ENCODE peak calls at places on chromosomes 16 and 17, in six cellular contexts. One of them, this sample, is unnamed.

GRCh38 chr17:29150191-29150590 is 30.0 kb downstream of the MYO18A start:
- DNase-seq in activated T-cell treated with anti-CD3 and anti-CD28 coated beads, Interleukin-2, amount 50 U/mL, for 72 hours: no peak
- DNase-seq in Caco-2: no peak
- DNase-seq in adipocyte: no peak
- DNase-seq in NCI-H2029 treated with DMSO at 0.1 percent for 48 hours: no peak
- DNase-seq in CD4-positive, alpha-beta T cell: no peak
- DNase-seq in this sample: no peak

GRCh38 chr17:27244481-27245223 is 49.3 kb upstream of the WSB1 start:
- DNase-seq in activated T-cell treated with anti-CD3 and anti-CD28 coated beads, Interleukin-2, amount 50 U/mL, for 72 hours: no peak
- DNase-seq in Caco-2: no peak
- DNase-seq in adipocyte: peak; percentile 97
- DNase-seq in NCI-H2029 treated with DMSO at 0.1 percent for 48 hours: no peak
- DNase-seq in CD4-positive, alpha-beta T cell: no peak
- DNase-seq in this sample: no peak

GRCh38 chr17:75751676-75752404 is 13.2 kb downstream of the GALK1 start:
- DNase-seq in activated T-cell treated with anti-CD3 and anti-CD28 coated beads, Interleukin-2, amount 50 U/mL, for 72 hours: no peak
- DNase-seq in Caco-2: no peak
- DNase-seq in adipocyte: no peak
- DNase-seq in NCI-H2029 treated with DMSO at 0.1 percent for 48 hours: no peak
- DNase-seq in CD4-positive, alpha-beta T cell: no peak
- DNase-seq in this sample: no peak

GRCh38 chr17:48011405-48012150 is 26.0 kb downstream of the COPZ2 start:
- DNase-seq in activated T-cell treated with anti-CD3 and anti-CD28 coated beads, Interleukin-2, amount 50 U/mL, for 72 hours: peak; percentile 61
- DNase-seq in Caco-2: peak; percentile 83
- DNase-seq in adipocyte: no peak
- DNase-seq in NCI-H2029 treated with DMSO at 0.1 percent for 48 hours: no peak
- DNase-seq in CD4-positive, alpha-beta T cell: no peak
- DNase-seq in this sample: peak; percentile 74

GRCh38 chr17:76726231-76726765 is at the start of gene JMJD6:
- DNase-seq in activated T-cell treated with anti-CD3 and anti-CD28 coated beads, Interleukin-2, amount 50 U/mL, for 72 hours: no peak
- DNase-seq in Caco-2: peak; percentile 98
- DNase-seq in adipocyte: peak; percentile 97
- DNase-seq in NCI-H2029 treated with DMSO at 0.1 percent for 48 hours: peak; percentile 61
- DNase-seq in CD4-positive, alpha-beta T cell: no peak
- DNase-seq in this sample: peak; percentile 97

GRCh38 chr16:56424404-56424765 is 960 bp downstream of the AMFR start:
- DNase-seq in activated T-cell treated with anti-CD3 and anti-CD28 coated beads, Interleukin-2, amount 50 U/mL, for 72 hours: no peak
- DNase-seq in Caco-2: no peak
- DNase-seq in adipocyte: peak; percentile 52
- DNase-seq in NCI-H2029 treated with DMSO at 0.1 percent for 48 hours: no peak
- DNase-seq in CD4-positive, alpha-beta T cell: no peak
- DNase-seq in this sample: no peak

GRCh38 chr17:72578817-72579470 is 458.1 kb downstream of the SOX9 start:
- DNase-seq in activated T-cell treated with anti-CD3 and anti-CD28 coated beads, Interleukin-2, amount 50 U/mL, for 72 hours: no peak
- DNase-seq in Caco-2: no peak
- DNase-seq in adipocyte: no peak
- DNase-seq in NCI-H2029 treated with DMSO at 0.1 percent for 48 hours: no peak
- DNase-seq in CD4-positive, alpha-beta T cell: no peak
- DNase-seq in this sample: no peak

GRCh38 chr16:79316004-79316458 is 284.5 kb downstream of the MAF start:
- DNase-seq in activated T-cell treated with anti-CD3 and anti-CD28 coated beads, Interleukin-2, amount 50 U/mL, for 72 hours: peak; percentile 87
- DNase-seq in Caco-2: no peak
- DNase-seq in adipocyte: no peak
- DNase-seq in NCI-H2029 treated with DMSO at 0.1 percent for 48 hours: no peak
- DNase-seq in CD4-positive, alpha-beta T cell: no peak
- DNase-seq in this sample: peak; percentile 20

GRCh38 chr16:22326771-22327445 is 29.7 kb downstream of the POLR3E start:
- DNase-seq in activated T-cell treated with anti-CD3 and anti-CD28 coated beads, Interleukin-2, amount 50 U/mL, for 72 hours: no peak
- DNase-seq in Caco-2: no peak
- DNase-seq in adipocyte: no peak
- DNase-seq in NCI-H2029 treated with DMSO at 0.1 percent for 48 hours: no peak
- DNase-seq in CD4-positive, alpha-beta T cell: no peak
- DNase-seq in this sample: no peak

GRCh38 chr17:77436058-77436442 is 295.3 kb downstream of the SEC14L1 start:
- DNase-seq in activated T-cell treated with anti-CD3 and anti-CD28 coated beads, Interleukin-2, amount 50 U/mL, for 72 hours: no peak
- DNase-seq in Caco-2: no peak
- DNase-seq in adipocyte: peak; percentile 44
- DNase-seq in NCI-H2029 treated with DMSO at 0.1 percent for 48 hours: no peak
- DNase-seq in CD4-positive, alpha-beta T cell: no peak
- DNase-seq in this sample: no peak

GRCh38 chr16:71647391-71647790 is 21.4 kb downstream of the MARVELD3 start:
- DNase-seq in activated T-cell treated with anti-CD3 and anti-CD28 coated beads, Interleukin-2, amount 50 U/mL, for 72 hours: no peak
- DNase-seq in Caco-2: no peak
- DNase-seq in adipocyte: no peak
- DNase-seq in NCI-H2029 treated with DMSO at 0.1 percent for 48 hours: no peak
- DNase-seq in CD4-positive, alpha-beta T cell: no peak
- DNase-seq in this sample: no peak